ENCODE peak calls at places on chromosomes 6 and 20, in ten cellular contexts. V is effector memory CD4-positive, alpha-beta T cell; I is CD4-positive, alpha-beta memory T cell; P is body of pancreas; J is cardiac muscle cell; O is bronchial epithelial cell; T is left ventricle myocardium inferior; S is mammary epithelial cell; W is GM23248; H is transverse colon. R is an unnamed sample.

GRCh38 chr20:17456226-17456625 is 75.0 kb downstream of the BFSP1 start:
- DNase-seq in I (no peak), P (no peak), H (no peak), O (no peak), V (no peak), S (no peak), W (no peak), J (no peak), T (no peak), R (no peak)

GRCh38 chr20:47704746-47705496 is 80.4 kb downstream of the SULF2 start:
- DNase-seq in H (no peak), V (no peak), W (no peak), I (no peak), J (peak; percentile 63), S (peak; percentile 47), O (peak; percentile 30), P (no peak), T (peak; percentile 39), R (no peak)

GRCh38 chr6:28220164-28221133 is 4.6 kb upstream of the ZSCAN9 start:
- DNase-seq in H (no peak), V (no peak), S (no peak), I (no peak), J (no peak), W (no peak), O (no peak), P (no peak), T (no peak), R (no peak)

GRCh38 chr6:135939216-135939610 is 87.7 kb downstream of the PDE7B start:
- DNase-seq in W (no peak), O (no peak), I (no peak), J (no peak), P (no peak), T (no peak), S (no peak), H (no peak), V (no peak), R (no peak)

GRCh38 chr6:49570474-49571079 is 20.1 kb downstream of the C6orf141 start:
- DNase-seq in T (no peak), I (no peak), H (no peak), W (peak; percentile 10), P (no peak), J (peak; percentile 38), O (peak; percentile 50), S (no peak), V (no peak), R (no peak)

GRCh38 chr20:48483667-48484066 is 344.1 kb downstream of the PREX1 start:
- DNase-seq in S (no peak), W (no peak), V (no peak), I (no peak), H (no peak), P (no peak), J (no peak), O (no peak), T (no peak), R (no peak)

GRCh38 chr6:157657754-157658153 is 165.3 kb upstream of the SNX9 start:
- DNase-seq in W (no peak), V (no peak), O (no peak), J (no peak), T (no peak), P (no peak), I (no peak), H (no peak), S (no peak), R (no peak)

GRCh38 chr6:157763129-157763893 is 59.7 kb upstream of the SNX9 start:
- DNase-seq in T (no peak), S (peak; percentile 100), W (peak; percentile 76), P (peak; percentile 100), O (peak; percentile 100), J (peak; percentile 68), H (peak; percentile 97), I (no peak), V (peak; percentile 15), R (peak; percentile 100)

GRCh38 chr20:17172826-17173420 is 53.9 kb upstream of the PCSK2 start:
- DNase-seq in I (no peak), P (no peak), T (no peak), J (no peak), V (no peak), S (no peak), O (no peak), W (peak; percentile 1), H (no peak), R (no peak)

GRCh38 chr6:85537055-85537494 is 56.6 kb downstream of the SNX14 start:
- DNase-seq in P (no peak), W (peak; percentile 48), H (no peak), T (no peak), O (peak; percentile 27), I (no peak), S (no peak), J (peak; percentile 14), V (no peak), R (no peak)

GRCh38 chr6:5671604-5672559 is 334.8 kb downstream of the NRN1 start:
- DNase-seq in P (no peak), V (no peak), O (no peak), S (no peak), J (no peak), W (peak; percentile 78), T (no peak), I (no peak), H (no peak), R (no peak)

GRCh38 chr6:26363882-26364825 is 844 bp upstream of the BTN3A2 start:
- DNase-seq in H (no peak), S (no peak), P (no peak), I (no peak), T (no peak), V (no peak), O (no peak), W (peak; percentile 53), J (peak; percentile 30), R (no peak)

GRCh38 chr6:105389543-105389942 is 13.3 kb downstream of the PREP start:
- DNase-seq in S (no peak), P (no peak), J (no peak), O (no peak), I (no peak), H (no peak), V (no peak), T (no peak), W (peak; percentile 38), R (no peak)

GRCh38 chr20:24488800-24489175 is 19.4 kb downstream of the SYNDIG1 start:
- DNase-seq in W (no peak), S (no peak), I (no peak), H (no peak), T (no peak), O (no peak), P (no peak), V (no peak), J (no peak), R (no peak)

GRCh38 chr20:33516882-33517281 is 27.0 kb downstream of the CBFA2T2 start:
- DNase-seq in I (no peak), V (no peak), J (peak; percentile 27), T (no peak), S (no peak), O (peak; percentile 33), H (no peak), P (no peak), W (no peak), R (no peak)

DNA sequence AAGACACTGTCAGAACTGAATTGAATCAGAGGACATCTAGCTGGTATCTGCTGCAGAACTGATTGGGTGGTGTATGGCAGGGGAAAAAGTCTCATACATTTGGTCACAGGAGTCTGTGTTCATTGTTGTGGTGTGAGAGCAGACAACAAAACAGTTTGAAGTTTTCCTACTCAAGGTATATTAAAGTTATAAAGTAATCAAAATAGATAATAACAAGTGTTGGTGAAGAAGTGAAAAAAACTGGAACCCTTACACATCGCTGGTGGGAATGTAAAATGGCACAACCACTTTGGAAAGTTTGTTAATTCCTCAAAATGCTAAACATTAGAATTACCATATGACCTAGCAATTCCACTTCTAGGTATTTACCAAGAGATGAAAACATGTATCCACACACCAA is 24.7 kb downstream of the SRPK1 start:
- DNase-seq in V (no peak), O (no peak), W (no peak), P (no peak), S (no peak), T (no peak), H (no peak), J (no peak), I (no peak), R (no peak)
- H3K36me3 ChIP-seq in V (no peaks in the 10 kb centered on the region), O (peaks cover 2% of the 10 kb centered on the region), W (no peaks in the 10 kb centered on the region), P (no peaks in the 10 kb centered on the region), S (peaks cover 2% of the 10 kb centered on the region), T (no peaks in the 10 kb centered on the region), H (no peaks in the 10 kb centered on the region), J (no peaks in the 10 kb centered on the region), I (no peaks in the 10 kb centered on the region), R (peaks cover 1% of the 10 kb centered on the region)

GRCh38 chr20:58694241-58695083 is 1.9 kb downstream of the NPEPL1 start:
- DNase-seq in I (no peak), H (no peak), O (no peak), W (no peak), T (peak; percentile 13), V (no peak), J (no peak), S (no peak), P (no peak), R (no peak)
- H3K36me3 ChIP-seq in I (peaks cover 10% of the 10 kb centered on the region), H (peaks cover 6% of the 10 kb centered on the region), O (peaks cover 9% of the 10 kb centered on the region), W (no peaks in the 10 kb centered on the region), T (peaks cover 37% of the 10 kb centered on the region), V (peaks cover 17% of the 10 kb centered on the region), J (no peaks in the 10 kb centered on the region), S (no peaks in the 10 kb centered on the region), P (peaks cover 11% of the 10 kb centered on the region), R (no peaks in the 10 kb centered on the region)

GRCh38 chr20:2866236-2866635 is 7.0 kb upstream of the PTPRA start:
- DNase-seq in V (no peak), W (no peak), J (no peak), I (no peak), T (no peak), S (no peak), P (no peak), H (no peak), O (no peak), R (no peak)

GRCh38 chr20:2865630-2866029 is 7.7 kb upstream of the PTPRA start:
- DNase-seq in S (no peak), V (no peak), H (no peak), I (no peak), T (no peak), P (no peak), O (no peak), W (no peak), J (no peak), R (no peak)

GRCh38 chr20:2867081-2867860 is 6.0 kb upstream of the PTPRA start:
- DNase-seq in V (no peak), P (no peak), J (no peak), I (no peak), O (no peak), W (peak; percentile 4), H (peak; percentile 34), T (no peak), S (no peak), R (no peak)

GRCh38 chr20:2864626-2865025 is 8.7 kb upstream of the PTPRA start:
- DNase-seq in O (no peak), T (no peak), S (no peak), V (no peak), I (no peak), P (no peak), H (no peak), J (no peak), W (no peak), R (no peak)

GRCh38 chr20:2865101-2865500 is 8.2 kb upstream of the PTPRA start:
- DNase-seq in V (no peak), H (no peak), S (no peak), T (no peak), W (no peak), I (no peak), P (no peak), J (no peak), O (no peak), R (no peak)
- H3K36me3 ChIP-seq in V (peaks cover 43% of the 10 kb centered on the region), H (no peaks in the 10 kb centered on the region), S (no peaks in the 10 kb centered on the region), T (peaks cover 64% of the 10 kb centered on the region), W (no peaks in the 10 kb centered on the region), I (peaks cover 42% of the 10 kb centered on the region), P (peaks cover 18% of the 10 kb centered on the region), J (no peaks in the 10 kb centered on the region), O (peaks cover 19% of the 10 kb centered on the region), R (peaks cover 14% of the 10 kb centered on the region)

GRCh38 chr6:41585605-41586004 is 39.4 kb downstream of the FOXP4 start:
- DNase-seq in W (no peak), S (no peak), J (no peak), P (no peak), O (no peak), T (no peak), H (no peak), I (no peak), V (no peak), R (no peak)
- H3K36me3 ChIP-seq in W (no peaks in the 10 kb centered on the region), S (peaks cover 4% of the 10 kb centered on the region), J (peaks cover 2% of the 10 kb centered on the region), P (peaks cover 9% of the 10 kb centered on the region), O (peaks cover 17% of the 10 kb centered on the region), T (peaks cover 6% of the 10 kb centered on the region), H (no peaks in the 10 kb centered on the region), I (peaks cover 3% of the 10 kb centered on the region), V (peaks cover 8% of the 10 kb centered on the region), R (peaks cover 13% of the 10 kb centered on the region)